ENCODE peak calls at places on chromosomes 2 and 18, in seven cellular contexts. One of them, this sample, is unnamed.

GRCh38 chr2:31049913-31050588 is 88.2 kb downstream of the GALNT14 start:
- DNase-seq in HCT116: no peak
- DNase-seq in SK-N-SH: no peak
- DNase-seq in K562: peak
- DNase-seq in H1: no peak
- DNase-seq in HepG2: no peak
- DNase-seq in GM12878: no peak
- DNase-seq in this sample: peak

GRCh38 chr18:50133526-50133925 is 61.4 kb downstream of the MYO5B start:
- DNase-seq in HCT116: no peak
- DNase-seq in SK-N-SH: no peak
- DNase-seq in K562: no peak
- DNase-seq in H1: no peak
- DNase-seq in HepG2: no peak
- DNase-seq in GM12878: no peak
- DNase-seq in this sample: no peak

GRCh38 chr2:217555075-217555876 is 447.5 kb downstream of the TNS1 start:
- DNase-seq in HCT116: no peak
- DNase-seq in SK-N-SH: no peak
- DNase-seq in K562: no peak
- DNase-seq in H1: no peak
- DNase-seq in HepG2: no peak
- DNase-seq in GM12878: no peak
- DNase-seq in this sample: no peak

GRCh38 chr2:3102081-3102914 is 275.3 kb downstream of the EIPR1 start:
- DNase-seq in HCT116: no peak
- DNase-seq in SK-N-SH: peak
- DNase-seq in K562: no peak
- DNase-seq in H1: no peak
- DNase-seq in HepG2: no peak
- DNase-seq in GM12878: no peak
- DNase-seq in this sample: no peak

GRCh38 chr18:28607991-28608390 is 431.1 kb upstream of the CDH2 start:
- DNase-seq in HCT116: no peak
- DNase-seq in SK-N-SH: no peak
- DNase-seq in K562: no peak
- DNase-seq in H1: no peak
- DNase-seq in HepG2: no peak
- DNase-seq in GM12878: no peak
- DNase-seq in this sample: no peak

GRCh38 chr18:46313521-46313920 is 209.3 kb downstream of the HAUS1 start:
- DNase-seq in HCT116: no peak
- DNase-seq in SK-N-SH: no peak
- DNase-seq in K562: no peak
- DNase-seq in H1: no peak
- DNase-seq in HepG2: no peak
- DNase-seq in GM12878: no peak
- DNase-seq in this sample: no peak

GRCh38 chr2:50607746-50608145 is 424.2 kb downstream of the NRXN1 start:
- DNase-seq in HCT116: no peak
- DNase-seq in SK-N-SH: no peak
- DNase-seq in K562: no peak
- DNase-seq in H1: no peak
- DNase-seq in HepG2: no peak
- DNase-seq in GM12878: no peak
- DNase-seq in this sample: no peak

GRCh38 chr2:146246734-146247523 is 1597.9 kb upstream of the ACVR2A start:
- DNase-seq in HCT116: no peak
- DNase-seq in SK-N-SH: no peak
- DNase-seq in K562: no peak
- DNase-seq in H1: no peak
- DNase-seq in HepG2: no peak
- DNase-seq in GM12878: no peak
- DNase-seq in this sample: no peak

GRCh38 chr18:27967938-27968803 is 208.8 kb downstream of the CDH2 start:
- DNase-seq in HCT116: no peak
- DNase-seq in SK-N-SH: no peak
- DNase-seq in K562: no peak
- DNase-seq in H1: no peak
- DNase-seq in HepG2: peak
- DNase-seq in GM12878: no peak
- DNase-seq in this sample: no peak

GRCh38 chr2:231124833-231125232 is at the start of gene HTR2B:
- DNase-seq in HCT116: no peak
- DNase-seq in SK-N-SH: peak
- DNase-seq in K562: no peak
- DNase-seq in H1: no peak
- DNase-seq in HepG2: no peak
- DNase-seq in GM12878: no peak
- DNase-seq in this sample: no peak
- TF ChIP-seq JUND in HCT116: no peak
- TF ChIP-seq JUND in SK-N-SH: no peak
- TF ChIP-seq JUND in K562: no peak
- TF ChIP-seq JUND in H1: no peak
- TF ChIP-seq JUND in HepG2: no peak
- TF ChIP-seq JUND in GM12878: no peak
- TF ChIP-seq JUND in this sample: no peak

GRCh38 chr2:23616630-23617029 is 231.7 kb downstream of the KLHL29 start:
- DNase-seq in HCT116: no peak
- DNase-seq in SK-N-SH: no peak
- DNase-seq in K562: no peak
- DNase-seq in H1: no peak
- DNase-seq in HepG2: no peak
- DNase-seq in GM12878: no peak
- DNase-seq in this sample: no peak
- TF ChIP-seq JUND in HCT116: no peak
- TF ChIP-seq JUND in SK-N-SH: no peak
- TF ChIP-seq JUND in K562: no peak
- TF ChIP-seq JUND in H1: no peak
- TF ChIP-seq JUND in HepG2: no peak
- TF ChIP-seq JUND in GM12878: no peak
- TF ChIP-seq JUND in this sample: no peak

DNA sequence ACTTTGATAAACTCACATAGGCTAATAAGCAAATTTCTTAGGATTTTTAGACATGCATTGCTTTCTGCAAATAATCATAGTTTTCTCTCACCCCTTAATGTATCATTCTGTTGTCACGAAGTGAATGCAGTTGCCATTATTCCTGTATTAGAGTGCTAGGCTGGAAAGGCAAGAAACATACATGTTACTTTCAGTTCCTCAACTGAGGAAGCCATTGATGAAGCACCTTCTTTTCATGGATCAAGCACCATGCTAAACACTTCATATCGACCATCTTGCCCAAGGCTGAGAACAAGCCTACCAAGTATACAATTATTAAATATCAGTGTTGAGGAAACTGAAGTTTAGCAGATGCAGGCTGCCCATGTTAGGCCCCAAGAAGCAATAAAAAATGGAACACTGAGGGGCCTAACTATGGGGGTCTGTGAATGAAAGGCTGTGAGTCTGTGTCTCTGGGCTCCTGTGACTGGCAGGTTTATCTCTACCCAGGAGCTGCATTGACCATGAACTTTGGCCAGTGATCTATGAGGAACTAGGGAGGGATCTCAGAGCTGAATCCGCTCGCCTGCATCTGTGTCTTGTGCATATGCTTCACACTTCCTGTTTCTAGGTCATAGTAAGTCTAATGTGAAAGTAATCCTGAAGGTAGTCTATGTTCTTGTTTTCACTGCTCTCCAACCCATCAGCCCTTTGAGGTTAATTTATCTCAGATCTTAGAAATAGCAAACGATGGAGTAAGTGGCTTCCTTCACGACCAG is 16.0 kb upstream of the TSPYL6 start:
- DNase-seq in HCT116: no peak
- DNase-seq in SK-N-SH: no peak
- DNase-seq in K562: no peak
- DNase-seq in H1: no peak
- DNase-seq in HepG2: no peak
- DNase-seq in GM12878: no peak
- DNase-seq in this sample: no peak
- TF ChIP-seq JUND in HCT116: no peak
- TF ChIP-seq JUND in SK-N-SH: no peak
- TF ChIP-seq JUND in K562: no peak
- TF ChIP-seq JUND in H1: no peak
- TF ChIP-seq JUND in HepG2: no peak
- TF ChIP-seq JUND in GM12878: no peak
- TF ChIP-seq JUND in this sample: no peak

GRCh38 chr18:10565835-10566234 is 40.0 kb downstream of the NAPG start:
- DNase-seq in HCT116: no peak
- DNase-seq in SK-N-SH: no peak
- DNase-seq in K562: peak
- DNase-seq in H1: no peak
- DNase-seq in HepG2: no peak
- DNase-seq in GM12878: no peak
- DNase-seq in this sample: no peak
- TF ChIP-seq JUND in HCT116: no peak
- TF ChIP-seq JUND in SK-N-SH: no peak
- TF ChIP-seq JUND in K562: no peak
- TF ChIP-seq JUND in H1: no peak
- TF ChIP-seq JUND in HepG2: no peak
- TF ChIP-seq JUND in GM12878: no peak
- TF ChIP-seq JUND in this sample: no peak

DNA sequence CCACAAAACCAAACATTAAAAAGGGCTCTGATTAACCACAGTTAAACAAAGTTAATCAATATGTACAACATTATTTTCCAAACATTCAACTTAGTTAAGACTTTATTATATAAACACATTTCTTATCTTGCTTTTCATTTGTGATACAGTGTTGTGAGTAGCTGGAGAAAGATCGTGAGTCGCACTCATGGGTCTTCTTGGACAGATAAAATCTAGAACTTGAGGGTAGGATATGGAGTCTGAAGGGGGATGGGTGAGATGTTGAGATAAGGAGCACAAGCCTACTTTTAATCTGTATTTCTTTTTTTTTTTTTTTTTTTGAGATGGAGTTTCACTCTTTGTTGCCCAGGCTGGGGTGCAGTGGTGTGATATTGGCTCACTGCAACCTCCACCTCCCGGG is 22.6 kb upstream of the TMEM214 start:
- DNase-seq in HCT116: no peak
- DNase-seq in SK-N-SH: no peak
- DNase-seq in K562: no peak
- DNase-seq in H1: no peak
- DNase-seq in HepG2: no peak
- DNase-seq in GM12878: no peak
- DNase-seq in this sample: no peak
- TF ChIP-seq JUND in HCT116: no peak
- TF ChIP-seq JUND in SK-N-SH: peak
- TF ChIP-seq JUND in K562: no peak
- TF ChIP-seq JUND in H1: no peak
- TF ChIP-seq JUND in HepG2: no peak
- TF ChIP-seq JUND in GM12878: no peak
- TF ChIP-seq JUND in this sample: no peak

DNA sequence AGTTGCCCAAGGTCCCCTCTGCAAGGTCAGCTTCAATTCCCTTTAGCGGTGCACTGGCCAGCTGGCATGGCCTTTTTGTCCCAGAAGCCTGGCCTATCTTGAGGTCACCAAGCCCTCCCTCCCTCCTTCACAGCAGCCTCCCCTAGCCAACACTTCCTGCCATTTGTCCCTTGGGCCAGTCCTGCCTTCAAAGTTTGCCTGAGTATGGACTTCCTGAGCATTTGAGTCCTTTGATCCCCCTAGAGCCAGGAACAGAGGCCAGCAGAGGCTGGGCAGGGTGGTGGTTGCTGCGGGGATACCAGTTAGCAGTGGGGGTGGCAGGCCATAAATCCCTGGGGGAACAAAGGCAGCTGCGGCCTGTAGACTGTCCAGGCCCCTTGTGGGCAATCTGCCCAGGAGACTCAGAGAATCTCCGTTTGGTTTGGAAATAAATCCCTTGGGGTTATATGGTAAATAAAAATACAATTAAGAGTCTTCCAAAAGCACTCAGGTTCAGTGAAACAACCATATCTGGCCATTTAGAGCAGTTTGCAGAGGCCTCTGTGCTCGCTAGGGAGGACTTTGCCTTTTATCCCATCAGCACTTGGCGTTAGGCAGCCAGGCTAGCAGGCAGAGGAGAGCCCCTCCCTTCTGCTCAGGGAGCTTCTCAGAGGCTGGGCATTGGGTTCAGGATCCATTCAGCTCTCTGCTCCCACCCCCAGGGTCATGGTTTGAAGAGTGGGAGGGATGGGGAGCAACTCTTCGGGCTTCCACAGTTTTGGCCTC is 3.1 kb upstream of the HES6 start:
- DNase-seq in HCT116: no peak
- DNase-seq in SK-N-SH: peak
- DNase-seq in K562: no peak
- DNase-seq in H1: no peak
- DNase-seq in HepG2: peak
- DNase-seq in GM12878: no peak
- DNase-seq in this sample: no peak
- TF ChIP-seq JUND in HCT116: no peak
- TF ChIP-seq JUND in SK-N-SH: no peak
- TF ChIP-seq JUND in K562: no peak
- TF ChIP-seq JUND in H1: no peak
- TF ChIP-seq JUND in HepG2: no peak
- TF ChIP-seq JUND in GM12878: no peak
- TF ChIP-seq JUND in this sample: no peak

DNA sequence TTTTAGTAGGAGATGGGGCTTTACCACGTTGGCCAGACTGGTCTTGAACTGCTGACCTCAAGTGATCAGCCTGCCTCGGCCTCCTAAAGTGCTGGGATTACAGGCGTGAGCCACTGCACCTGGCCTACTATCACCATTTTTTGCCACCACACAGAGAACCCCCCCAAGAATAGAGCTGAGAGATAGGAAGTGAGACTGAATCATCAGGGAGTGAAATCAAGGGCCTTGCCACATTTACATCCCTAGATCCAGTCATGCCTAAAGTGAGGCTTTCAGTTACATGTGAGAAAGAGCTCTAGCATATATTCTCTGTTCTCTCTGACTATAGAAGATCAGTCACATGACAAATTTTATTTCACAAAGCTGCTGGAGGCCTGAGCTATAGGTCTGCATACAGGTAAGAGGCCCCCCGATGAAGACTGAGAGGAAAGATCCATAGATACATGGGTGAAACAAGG is 28.0 kb upstream of the KCMF1 start:
- DNase-seq in HCT116: no peak
- DNase-seq in SK-N-SH: no peak
- DNase-seq in K562: no peak
- DNase-seq in H1: no peak
- DNase-seq in HepG2: no peak
- DNase-seq in GM12878: peak
- DNase-seq in this sample: no peak
- TF ChIP-seq JUND in HCT116: no peak
- TF ChIP-seq JUND in SK-N-SH: no peak
- TF ChIP-seq JUND in K562: no peak
- TF ChIP-seq JUND in H1: no peak
- TF ChIP-seq JUND in HepG2: no peak
- TF ChIP-seq JUND in GM12878: no peak
- TF ChIP-seq JUND in this sample: no peak

DNA sequence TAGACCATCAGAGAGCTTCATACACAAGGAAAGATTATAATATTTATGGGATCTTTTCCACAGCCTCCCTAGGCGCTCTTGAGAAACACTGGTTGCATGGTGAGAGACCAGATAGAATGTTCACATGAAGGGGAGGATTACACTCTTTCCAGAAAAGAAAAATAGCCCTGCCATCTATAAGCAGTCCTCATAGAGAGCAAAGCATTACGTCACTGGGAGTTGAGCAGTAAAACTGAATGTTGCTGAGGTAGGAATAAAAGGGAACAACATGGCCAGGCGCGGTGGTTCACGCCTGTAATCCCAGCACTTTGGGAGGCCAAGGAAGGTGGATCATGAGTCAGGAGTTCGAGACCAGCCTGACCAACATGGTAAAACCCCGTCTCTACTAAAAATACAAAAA is 1934.3 kb downstream of the SUCLG1 start:
- DNase-seq in HCT116: no peak
- DNase-seq in SK-N-SH: no peak
- DNase-seq in K562: no peak
- DNase-seq in H1: no peak
- DNase-seq in HepG2: no peak
- DNase-seq in GM12878: no peak
- DNase-seq in this sample: no peak
- TF ChIP-seq JUND in HCT116: no peak
- TF ChIP-seq JUND in SK-N-SH: no peak
- TF ChIP-seq JUND in K562: no peak
- TF ChIP-seq JUND in H1: no peak
- TF ChIP-seq JUND in HepG2: no peak
- TF ChIP-seq JUND in GM12878: no peak
- TF ChIP-seq JUND in this sample: no peak